ENCODE peak calls at places on chromosomes 16 and 17, in nine cellular contexts. One of them, this sample, is unnamed.

GRCh38 chr17:16929757-16930520 is 42.0 kb downstream of the TNFRSF13B start:
- DNase-seq in RWPE1: no peak
- DNase-seq in sigmoid colon: peak
- DNase-seq in endothelial cell: no peak
- DNase-seq in GM23338: no peak
- DNase-seq in heart right ventricle: no peak
- DNase-seq in ovary: no peak
- DNase-seq in Panc1: no peak
- DNase-seq in A549: no peak
- DNase-seq in this sample: no peak

GRCh38 chr16:71360378-71360777 is 1.9 kb downstream of the CALB2 start:
- DNase-seq in heart right ventricle: no peak
- DNase-seq in A549: peak
- DNase-seq in GM23338: no peak
- DNase-seq in ovary: no peak
- DNase-seq in sigmoid colon: no peak
- DNase-seq in Panc1: no peak
- DNase-seq in endothelial cell: no peak
- DNase-seq in RWPE1: peak
- DNase-seq in this sample: no peak

GRCh38 chr17:58172369-58173071 is 5.7 kb downstream of the OR4D2 start:
- DNase-seq in Panc1: no peak
- DNase-seq in A549: peak
- DNase-seq in heart right ventricle: no peak
- DNase-seq in RWPE1: peak
- DNase-seq in sigmoid colon: no peak
- DNase-seq in GM23338: peak
- DNase-seq in endothelial cell: peak
- DNase-seq in ovary: no peak
- DNase-seq in this sample: no peak

GRCh38 chr16:1150511-1150982 is 2.4 kb upstream of the CACNA1H start:
- DNase-seq in A549: peak
- DNase-seq in RWPE1: no peak
- DNase-seq in Panc1: no peak
- DNase-seq in ovary: peak
- DNase-seq in endothelial cell: no peak
- DNase-seq in sigmoid colon: no peak
- DNase-seq in GM23338: peak
- DNase-seq in heart right ventricle: no peak
- DNase-seq in this sample: no peak

GRCh38 chr16:22848451-22848850 is 34.5 kb downstream of the HS3ST2 start:
- DNase-seq in ovary: no peak
- DNase-seq in heart right ventricle: no peak
- DNase-seq in sigmoid colon: no peak
- DNase-seq in A549: no peak
- DNase-seq in Panc1: no peak
- DNase-seq in RWPE1: no peak
- DNase-seq in GM23338: peak
- DNase-seq in endothelial cell: no peak
- DNase-seq in this sample: no peak

GRCh38 chr17:68646626-68647526 is 45.7 kb upstream of the FAM20A start:
- DNase-seq in Panc1: no peak
- DNase-seq in sigmoid colon: no peak
- DNase-seq in heart right ventricle: no peak
- DNase-seq in ovary: no peak
- DNase-seq in GM23338: no peak
- DNase-seq in endothelial cell: no peak
- DNase-seq in A549: no peak
- DNase-seq in RWPE1: no peak
- DNase-seq in this sample: no peak

GRCh38 chr17:28071891-28072606 is 29.6 kb downstream of the NLK start:
- DNase-seq in Panc1: no peak
- DNase-seq in A549: no peak
- DNase-seq in heart right ventricle: no peak
- DNase-seq in endothelial cell: no peak
- DNase-seq in RWPE1: no peak
- DNase-seq in ovary: no peak
- DNase-seq in GM23338: no peak
- DNase-seq in sigmoid colon: no peak
- DNase-seq in this sample: no peak

GRCh38 chr16:84836967-84837366 is 17.2 kb downstream of the CRISPLD2 start:
- DNase-seq in Panc1: no peak
- DNase-seq in GM23338: no peak
- DNase-seq in RWPE1: no peak
- DNase-seq in sigmoid colon: no peak
- DNase-seq in ovary: no peak
- DNase-seq in A549: no peak
- DNase-seq in endothelial cell: no peak
- DNase-seq in heart right ventricle: no peak
- DNase-seq in this sample: no peak

GRCh38 chr17:77995146-77995852 is 36.8 kb downstream of the TNRC6C start:
- DNase-seq in sigmoid colon: no peak
- DNase-seq in ovary: no peak
- DNase-seq in Panc1: no peak
- DNase-seq in heart right ventricle: peak
- DNase-seq in A549: no peak
- DNase-seq in endothelial cell: no peak
- DNase-seq in GM23338: no peak
- DNase-seq in RWPE1: no peak
- DNase-seq in this sample: no peak

GRCh38 chr17:59397316-59398073 is 66.0 kb downstream of the YPEL2 start:
- DNase-seq in A549: no peak
- DNase-seq in RWPE1: no peak
- DNase-seq in GM23338: no peak
- DNase-seq in heart right ventricle: no peak
- DNase-seq in Panc1: no peak
- DNase-seq in sigmoid colon: no peak
- DNase-seq in ovary: no peak
- DNase-seq in endothelial cell: no peak
- DNase-seq in this sample: no peak

GRCh38 chr16:86882586-86883280 is 304.4 kb downstream of the FOXL1 start:
- DNase-seq in RWPE1: peak
- DNase-seq in ovary: no peak
- DNase-seq in heart right ventricle: peak
- DNase-seq in sigmoid colon: peak
- DNase-seq in A549: no peak
- DNase-seq in endothelial cell: no peak
- DNase-seq in GM23338: no peak
- DNase-seq in Panc1: no peak
- DNase-seq in this sample: no peak

GRCh38 chr16:50523710-50524109 is 24.5 kb upstream of the NKD1 start:
- DNase-seq in sigmoid colon: no peak
- DNase-seq in heart right ventricle: no peak
- DNase-seq in GM23338: no peak
- DNase-seq in ovary: no peak
- DNase-seq in RWPE1: no peak
- DNase-seq in endothelial cell: no peak
- DNase-seq in Panc1: no peak
- DNase-seq in A549: no peak
- DNase-seq in this sample: no peak

GRCh38 chr16:50520451-50521245 is 27.5 kb upstream of the NKD1 start:
- DNase-seq in Panc1: no peak
- DNase-seq in GM23338: no peak
- DNase-seq in ovary: no peak
- DNase-seq in endothelial cell: no peak
- DNase-seq in RWPE1: no peak
- DNase-seq in heart right ventricle: no peak
- DNase-seq in sigmoid colon: peak
- DNase-seq in A549: no peak
- DNase-seq in this sample: no peak

GRCh38 chr16:50519602-50520001 is 28.6 kb upstream of the NKD1 start:
- DNase-seq in sigmoid colon: no peak
- DNase-seq in GM23338: no peak
- DNase-seq in heart right ventricle: no peak
- DNase-seq in A549: no peak
- DNase-seq in endothelial cell: no peak
- DNase-seq in ovary: no peak
- DNase-seq in RWPE1: no peak
- DNase-seq in Panc1: no peak
- DNase-seq in this sample: no peak

GRCh38 chr16:50522324-50522723 is 25.9 kb upstream of the NKD1 start:
- DNase-seq in GM23338: no peak
- DNase-seq in Panc1: no peak
- DNase-seq in RWPE1: no peak
- DNase-seq in ovary: no peak
- DNase-seq in A549: no peak
- DNase-seq in endothelial cell: no peak
- DNase-seq in sigmoid colon: no peak
- DNase-seq in heart right ventricle: no peak
- DNase-seq in this sample: no peak

DNA sequence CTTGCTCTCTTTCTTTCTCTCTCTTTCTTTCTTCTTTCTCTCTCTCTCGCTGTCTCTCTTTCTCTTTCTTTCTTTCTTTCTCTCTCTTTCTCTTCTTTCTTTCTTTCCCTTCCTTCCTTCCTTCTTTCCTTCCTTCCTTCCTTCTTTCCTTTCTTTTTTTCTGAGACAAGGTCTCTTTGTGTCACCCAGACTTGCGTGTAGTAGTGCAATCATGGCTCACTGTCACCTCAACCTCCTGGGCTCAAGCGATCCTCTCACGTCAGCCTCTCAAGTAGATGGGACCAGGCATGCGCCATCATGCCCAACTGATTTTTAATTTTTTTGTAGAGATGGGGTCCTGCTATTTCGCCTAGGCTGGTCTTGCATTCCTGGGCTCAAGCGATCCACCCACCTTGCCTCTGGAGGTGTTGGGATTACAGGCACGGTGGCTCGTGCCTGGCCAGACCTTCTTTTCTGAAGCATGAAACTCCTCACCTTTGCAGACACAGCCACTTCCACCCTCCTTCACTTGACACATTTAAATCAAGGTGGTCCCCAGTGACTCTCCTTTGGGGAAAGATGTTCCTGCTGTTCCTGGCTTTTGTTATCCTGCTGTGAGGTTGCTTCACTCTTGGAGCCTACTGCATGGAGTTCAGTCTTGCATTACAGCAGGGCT is 26.8 kb upstream of the NKD1 start:
- DNase-seq in endothelial cell: no peak
- DNase-seq in sigmoid colon: peak
- DNase-seq in ovary: no peak
- DNase-seq in A549: no peak
- DNase-seq in RWPE1: no peak
- DNase-seq in heart right ventricle: no peak
- DNase-seq in Panc1: no peak
- DNase-seq in GM23338: no peak
- DNase-seq in this sample: no peak
- TF ChIP-seq CTCF in endothelial cell: no peak
- TF ChIP-seq CTCF in sigmoid colon: no peak
- TF ChIP-seq CTCF in ovary: no peak
- TF ChIP-seq CTCF in A549: no peak
- TF ChIP-seq CTCF in RWPE1: no peak
- TF ChIP-seq CTCF in heart right ventricle: no peak
- TF ChIP-seq CTCF in Panc1: no peak
- TF ChIP-seq CTCF in GM23338: no peak
- TF ChIP-seq CTCF in this sample: no peak

GRCh38 chr16:54591816-54592246 is 305.2 kb upstream of the IRX3 start:
- DNase-seq in GM23338: no peak
- DNase-seq in Panc1: no peak
- DNase-seq in endothelial cell: no peak
- DNase-seq in RWPE1: no peak
- DNase-seq in A549: no peak
- DNase-seq in ovary: no peak
- DNase-seq in sigmoid colon: no peak
- DNase-seq in heart right ventricle: no peak
- DNase-seq in this sample: no peak
- TF ChIP-seq CTCF in GM23338: no peak
- TF ChIP-seq CTCF in Panc1: no peak
- TF ChIP-seq CTCF in endothelial cell: no peak
- TF ChIP-seq CTCF in RWPE1: no peak
- TF ChIP-seq CTCF in A549: no peak
- TF ChIP-seq CTCF in ovary: no peak
- TF ChIP-seq CTCF in sigmoid colon: no peak
- TF ChIP-seq CTCF in heart right ventricle: no peak
- TF ChIP-seq CTCF in this sample: no peak

DNA sequence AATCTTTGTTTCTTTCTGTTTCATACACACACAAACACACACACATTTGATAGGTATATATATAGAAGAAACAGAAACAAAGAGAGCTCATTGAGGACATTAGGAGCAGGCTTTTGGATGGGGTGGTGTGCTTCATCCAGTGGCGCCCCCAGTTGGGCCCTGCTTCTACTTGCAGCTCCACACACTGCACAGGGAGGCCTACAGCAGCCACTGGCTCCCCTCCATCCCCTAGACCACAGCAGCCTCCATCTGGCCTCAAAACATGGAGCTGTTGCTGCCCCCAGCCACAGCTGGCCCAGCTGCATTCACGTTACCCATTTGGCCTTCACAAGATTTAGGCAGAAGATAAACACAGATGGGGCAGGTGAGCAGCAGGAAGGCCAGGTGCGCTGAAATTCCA is 33.1 kb upstream of the NF1 start:
- DNase-seq in A549: no peak
- DNase-seq in RWPE1: no peak
- DNase-seq in heart right ventricle: no peak
- DNase-seq in sigmoid colon: no peak
- DNase-seq in endothelial cell: peak
- DNase-seq in ovary: no peak
- DNase-seq in GM23338: peak
- DNase-seq in Panc1: no peak
- DNase-seq in this sample: no peak
- TF ChIP-seq CTCF in A549: no peak
- TF ChIP-seq CTCF in RWPE1: no peak
- TF ChIP-seq CTCF in heart right ventricle: peak
- TF ChIP-seq CTCF in sigmoid colon: no peak
- TF ChIP-seq CTCF in endothelial cell: no peak
- TF ChIP-seq CTCF in ovary: no peak
- TF ChIP-seq CTCF in GM23338: peak
- TF ChIP-seq CTCF in Panc1: no peak
- TF ChIP-seq CTCF in this sample: no peak

GRCh38 chr16:20675488-20676267 is 21.8 kb downstream of the ACSM1 start:
- DNase-seq in A549: no peak
- DNase-seq in endothelial cell: no peak
- DNase-seq in heart right ventricle: no peak
- DNase-seq in GM23338: peak
- DNase-seq in ovary: peak
- DNase-seq in Panc1: no peak
- DNase-seq in RWPE1: peak
- DNase-seq in sigmoid colon: peak
- DNase-seq in this sample: no peak

GRCh38 chr16:20674684-20675487 is 22.6 kb downstream of the ACSM1 start:
- DNase-seq in sigmoid colon: no peak
- DNase-seq in ovary: peak
- DNase-seq in heart right ventricle: no peak
- DNase-seq in Panc1: no peak
- DNase-seq in A549: no peak
- DNase-seq in endothelial cell: no peak
- DNase-seq in RWPE1: no peak
- DNase-seq in GM23338: peak
- DNase-seq in this sample: peak

GRCh38 chr16:20678242-20678641 is 19.2 kb downstream of the ACSM1 start:
- DNase-seq in ovary: no peak
- DNase-seq in A549: no peak
- DNase-seq in RWPE1: no peak
- DNase-seq in Panc1: no peak
- DNase-seq in heart right ventricle: no peak
- DNase-seq in sigmoid colon: no peak
- DNase-seq in GM23338: no peak
- DNase-seq in endothelial cell: no peak
- DNase-seq in this sample: no peak

GRCh38 chr16:20676268-20676828 is 21.1 kb downstream of the ACSM1 start:
- DNase-seq in ovary: no peak
- DNase-seq in heart right ventricle: no peak
- DNase-seq in Panc1: no peak
- DNase-seq in RWPE1: no peak
- DNase-seq in sigmoid colon: no peak
- DNase-seq in GM23338: no peak
- DNase-seq in endothelial cell: no peak
- DNase-seq in A549: no peak
- DNase-seq in this sample: no peak

GRCh38 chr16:20676867-20677266 is 20.6 kb downstream of the ACSM1 start:
- DNase-seq in Panc1: no peak
- DNase-seq in heart right ventricle: no peak
- DNase-seq in ovary: no peak
- DNase-seq in GM23338: no peak
- DNase-seq in RWPE1: no peak
- DNase-seq in endothelial cell: no peak
- DNase-seq in A549: no peak
- DNase-seq in sigmoid colon: no peak
- DNase-seq in this sample: no peak
- TF ChIP-seq CTCF in Panc1: peak
- TF ChIP-seq CTCF in heart right ventricle: no peak
- TF ChIP-seq CTCF in ovary: no peak
- TF ChIP-seq CTCF in GM23338: peak
- TF ChIP-seq CTCF in RWPE1: no peak
- TF ChIP-seq CTCF in endothelial cell: no peak
- TF ChIP-seq CTCF in A549: no peak
- TF ChIP-seq CTCF in sigmoid colon: no peak
- TF ChIP-seq CTCF in this sample: no peak